ENCODE peak calls at places on chromosomes 12 and 14, in six cellular contexts. Q is keratinocyte, P is astrocyte of the cerebellum, J is colonic mucosa, R is GM13977, U is right atrium auricular region. H is an unnamed sample.

GRCh38 chr12:112543666-112544185 is 125.0 kb downstream of the PTPN11 start:
- DNase-seq in Q (no peak), P (no peak), U (no peak), R (no peak), J (no peak), H (no peak)

GRCh38 chr14:43031598-43031997 is 1424.9 kb downstream of the LRFN5 start:
- DNase-seq in U (no peak), J (no peak), Q (no peak), P (no peak), R (no peak), H (no peak)

GRCh38 chr12:93378373-93379310 is 917 bp downstream of the NUDT4 start:
- DNase-seq in Q (no peak), J (peak; percentile 56), R (peak; percentile 74), P (no peak), U (peak; percentile 62), H (peak; percentile 76)

GRCh38 chr12:70640901-70641300 is 3.7 kb upstream of the PTPRB start:
- DNase-seq in U (no peak), J (no peak), P (no peak), R (no peak), Q (no peak), H (no peak)

GRCh38 chr14:69034612-69035262 is 55.6 kb upstream of the ACTN1 start:
- DNase-seq in P (no peak), J (no peak), U (no peak), Q (no peak), R (no peak), H (no peak)

GRCh38 chr14:77000340-77001235 is 27.9 kb downstream of the IRF2BPL start:
- DNase-seq in R (no peak), Q (no peak), P (no peak), J (no peak), U (no peak), H (peak; percentile 45)

GRCh38 chr14:58104808-58105207 is 47.2 kb downstream of the ARMH4 start:
- DNase-seq in U (no peak), P (peak; percentile 84), J (no peak), R (no peak), Q (no peak), H (no peak)

GRCh38 chr14:96001866-96002510 is 37.2 kb upstream of the C14orf132 start:
- DNase-seq in J (no peak), R (no peak), P (no peak), U (no peak), Q (no peak), H (no peak)

GRCh38 chr14:69636051-69636639 is 24.7 kb downstream of the SUSD6 start:
- DNase-seq in P (no peak), Q (no peak), U (no peak), J (no peak), R (no peak), H (no peak)

GRCh38 chr14:85214471-85214870 is 315.5 kb upstream of the FLRT2 start:
- DNase-seq in R (no peak), J (no peak), Q (no peak), P (no peak), U (no peak), H (no peak)

GRCh38 chr14:21015312-21015711 is 9.5 kb downstream of the NDRG2 start:
- DNase-seq in J (no peak), Q (no peak), P (no peak), R (no peak), U (no peak), H (no peak)

GRCh38 chr14:49995162-49995561 is 102.3 kb downstream of the ARF6 start:
- DNase-seq in P (no peak), R (no peak), J (no peak), U (no peak), Q (no peak), H (no peak)

GRCh38 chr12:113227169-113227568 is 5.9 kb downstream of the TPCN1 start:
- DNase-seq in U (no peak), P (no peak), R (no peak), J (no peak), Q (no peak), H (no peak)

GRCh38 chr14:104595116-104595675 is 9.4 kb downstream of the TMEM179 start:
- DNase-seq in P (no peak), R (no peak), Q (no peak), J (no peak), U (no peak), H (no peak)

GRCh38 chr12:18479266-18479665 is 217.9 kb downstream of the PIK3C2G start:
- DNase-seq in Q (peak; percentile 5), J (peak; percentile 43), U (no peak), R (no peak), P (no peak), H (no peak)

GRCh38 chr14:94129758-94130414 is 482 bp upstream of the IFI27L2 start:
- DNase-seq in R (peak; percentile 36), Q (no peak), P (no peak), J (peak; percentile 59), U (peak; percentile 62), H (peak; percentile 33)

GRCh38 chr12:128603573-128604120 is 220.1 kb downstream of the SLC15A4 start:
- DNase-seq in R (no peak), Q (no peak), J (peak; percentile 22), P (no peak), U (no peak), H (no peak)

GRCh38 chr12:46659032-46659703 is 166.6 kb downstream of the SLC38A4 start:
- DNase-seq in U (no peak), J (no peak), Q (no peak), R (no peak), P (no peak), H (no peak)

GRCh38 chr12:49342914-49343731 is 3.6 kb upstream of the DNAJC22 start:
- DNase-seq in J (no peak), Q (no peak), P (no peak), R (peak; percentile 58), U (no peak), H (peak; percentile 54)

GRCh38 chr12:49340095-49340870 is 3.3 kb upstream of the C1QL4 start:
- DNase-seq in Q (no peak), J (no peak), R (no peak), P (no peak), U (no peak), H (no peak)

GRCh38 chr12:49341777-49342065 is 4.7 kb upstream of the C1QL4 start:
- DNase-seq in U (no peak), R (no peak), P (no peak), Q (no peak), J (no peak), H (no peak)

GRCh38 chr12:49340971-49341776 is 4.2 kb upstream of the C1QL4 start:
- DNase-seq in R (no peak), Q (no peak), U (no peak), P (no peak), J (no peak), H (no peak)

GRCh38 chr12:49342066-49342913 is 4.4 kb upstream of the DNAJC22 start:
- DNase-seq in P (peak; percentile 49), R (peak; percentile 93), Q (peak; percentile 32), J (peak; percentile 90), U (no peak), H (peak; percentile 93)
- TF ChIP-seq CTCF in P (peak; percentile 78), R (peak; percentile 75), Q (peak; percentile 91), J (peak; percentile 85), U (peak; percentile 86), H (peak; percentile 64)

GRCh38 chr14:74324945-74325361 is 22.2 kb upstream of the ABCD4 start:
- DNase-seq in U (no peak), J (no peak), P (peak; percentile 40), Q (no peak), R (peak; percentile 61), H (peak; percentile 37)
- TF ChIP-seq CTCF in U (peak; percentile 59), J (peak; percentile 46), P (peak; percentile 70), Q (peak; percentile 65), R (peak; percentile 41), H (peak; percentile 16)

DNA sequence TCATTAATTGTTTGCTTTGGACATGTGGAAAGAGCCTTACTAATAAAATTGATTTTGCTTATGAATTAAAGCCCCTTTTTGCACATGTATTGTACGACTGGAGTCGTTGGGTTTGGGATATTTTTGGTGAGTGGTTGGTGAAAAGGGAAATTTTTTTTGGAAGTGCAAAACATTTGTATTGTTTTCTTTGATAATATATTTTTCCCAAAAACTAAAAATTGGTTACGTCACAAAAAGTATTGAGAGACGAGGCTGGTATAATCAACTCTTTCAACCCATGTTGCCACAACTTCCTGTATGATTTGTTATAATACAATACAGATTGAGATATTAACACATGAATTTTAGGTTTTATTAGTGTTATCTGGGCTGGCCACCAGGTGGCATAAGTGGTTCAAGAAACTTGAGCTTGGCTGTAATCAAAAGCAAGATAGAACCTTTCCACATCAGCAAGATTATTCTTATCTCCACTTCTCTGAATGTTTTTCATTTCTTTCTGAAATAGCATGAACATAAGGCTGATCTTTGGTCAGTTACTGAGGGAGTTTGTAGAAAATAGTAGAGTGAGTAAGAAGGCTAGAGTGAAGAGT is 8.7 kb downstream of the NGDN start:
- DNase-seq in P (peak; percentile 50), Q (peak; percentile 25), J (peak; percentile 62), U (peak; percentile 72), R (peak; percentile 50), H (peak; percentile 49)
- TF ChIP-seq CTCF in P (peak; percentile 63), Q (peak; percentile 48), J (peak; percentile 61), U (peak; percentile 75), R (peak; percentile 70), H (peak; percentile 33)

GRCh38 chr12:132163041-132163910 is 19.0 kb downstream of the NOC4L start:
- DNase-seq in Q (no peak), J (no peak), U (no peak), R (no peak), P (no peak), H (no peak)
- TF ChIP-seq CTCF in Q (no peak), J (no peak), U (no peak), R (no peak), P (no peak), H (no peak)

GRCh38 chr12:2274733-2275132 is 221.9 kb downstream of the CACNA1C start:
- DNase-seq in R (no peak), J (no peak), U (no peak), Q (no peak), P (no peak), H (no peak)

GRCh38 chr12:2270846-2271245 is 218.1 kb downstream of the CACNA1C start:
- DNase-seq in P (no peak), U (no peak), J (no peak), Q (no peak), R (no peak), H (no peak)

GRCh38 chr12:2273751-2274150 is 221.0 kb downstream of the CACNA1C start:
- DNase-seq in R (no peak), Q (no peak), U (no peak), P (no peak), J (no peak), H (no peak)

GRCh38 chr12:2271961-2272360 is 219.2 kb downstream of the CACNA1C start:
- DNase-seq in U (no peak), P (no peak), J (no peak), Q (no peak), R (no peak), H (no peak)

DNA sequence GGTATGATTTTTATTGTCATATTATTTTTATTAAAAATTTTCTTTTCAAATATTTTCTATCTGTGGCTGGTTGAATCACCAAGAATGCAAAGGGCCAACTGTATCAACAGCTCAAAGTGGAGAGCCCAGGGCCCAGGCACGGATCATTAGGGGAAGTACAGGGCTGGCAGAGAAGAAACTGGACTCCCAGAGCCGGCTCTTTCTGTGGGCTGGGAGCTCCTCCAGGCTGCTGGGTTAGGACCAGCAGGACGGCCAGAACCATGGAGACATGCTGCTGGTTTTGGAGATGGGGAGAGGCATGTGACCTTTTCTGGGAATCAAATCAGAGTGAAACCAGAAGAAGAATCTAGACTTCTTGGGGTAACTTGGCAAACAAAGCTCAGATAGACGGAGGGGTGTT is 220.5 kb downstream of the CACNA1C start:
- DNase-seq in P (peak; percentile 68), R (no peak), U (no peak), J (no peak), Q (no peak), H (no peak)
- TF ChIP-seq CTCF in P (peak; percentile 60), R (no peak), U (peak; percentile 68), J (no peak), Q (no peak), H (no peak)

GRCh38 chr14:106277503-106277902 is 751.1 kb downstream of the TMEM121 start:
- DNase-seq in U (no peak), R (peak; percentile 37), P (no peak), J (no peak), Q (no peak), H (peak; percentile 48)
- TF ChIP-seq CTCF in U (peak; percentile 34), R (peak; percentile 81), P (no peak), J (peak; percentile 55), Q (peak; percentile 70), H (peak; percentile 74)